ENCODE peak calls at places on chromosomes 16 and 17, in four cellular contexts. One of them, this sample, is unnamed.

GRCh38 chr17:48335858-48336500 is 94.0 kb downstream of the SKAP1 start:
- DNase-seq in neural crest cell: no peak
- DNase-seq in Peyer's patch: no peak
- DNase-seq in A549: peak; percentile 35
- DNase-seq in this sample: no peak

GRCh38 chr16:78628526-78628925 is 529.1 kb downstream of the WWOX start:
- DNase-seq in neural crest cell: no peak
- DNase-seq in Peyer's patch: no peak
- DNase-seq in A549: no peak
- DNase-seq in this sample: no peak

GRCh38 chr17:50184057-50184456 is 17.4 kb downstream of the COL1A1 start:
- DNase-seq in neural crest cell: no peak
- DNase-seq in Peyer's patch: no peak
- DNase-seq in A549: no peak
- DNase-seq in this sample: no peak

GRCh38 chr16:79867425-79867997 is 267.0 kb upstream of the MAF start:
- DNase-seq in neural crest cell: no peak
- DNase-seq in Peyer's patch: no peak
- DNase-seq in A549: no peak
- DNase-seq in this sample: no peak

GRCh38 chr17:30556374-30557332 is 79.4 kb downstream of the GOSR1 start:
- DNase-seq in neural crest cell: no peak
- DNase-seq in Peyer's patch: no peak
- DNase-seq in A549: no peak
- DNase-seq in this sample: no peak

GRCh38 chr17:42118545-42118944 is 2.6 kb downstream of the KAT2A start:
- DNase-seq in neural crest cell: no peak
- DNase-seq in Peyer's patch: peak; percentile 70
- DNase-seq in A549: peak; percentile 84
- DNase-seq in this sample: no peak

GRCh38 chr16:89920723-89921122 is 2.1 kb downstream of the MC1R start:
- DNase-seq in neural crest cell: no peak
- DNase-seq in Peyer's patch: no peak
- DNase-seq in A549: no peak
- DNase-seq in this sample: no peak

GRCh38 chr16:46845952-46846351 is 15.0 kb upstream of the C16orf87 start:
- DNase-seq in neural crest cell: no peak
- DNase-seq in Peyer's patch: no peak
- DNase-seq in A549: no peak
- DNase-seq in this sample: no peak

GRCh38 chr16:66387817-66388332 is 21.4 kb downstream of the CDH5 start:
- DNase-seq in neural crest cell: no peak
- DNase-seq in Peyer's patch: peak; percentile 11
- DNase-seq in A549: no peak
- DNase-seq in this sample: no peak

GRCh38 chr17:48630009-48630924 is 4.1 kb upstream of the HOXB9 start:
- DNase-seq in neural crest cell: no peak
- DNase-seq in Peyer's patch: no peak
- DNase-seq in A549: no peak
- DNase-seq in this sample: no peak

GRCh38 chr17:21003007-21003621 is 39.7 kb downstream of the USP22 start:
- DNase-seq in neural crest cell: no peak
- DNase-seq in Peyer's patch: no peak
- DNase-seq in A549: no peak
- DNase-seq in this sample: no peak

GRCh38 chr17:34979650-34980352 is 511 bp upstream of the LIG3 start:
- DNase-seq in neural crest cell: no peak
- DNase-seq in Peyer's patch: no peak
- DNase-seq in A549: no peak
- DNase-seq in this sample: no peak

GRCh38 chr17:69363488-69364210 is 36.7 kb upstream of the ABCA5 start:
- DNase-seq in neural crest cell: no peak
- DNase-seq in Peyer's patch: no peak
- DNase-seq in A549: no peak
- DNase-seq in this sample: no peak

GRCh38 chr17:81703747-81704654 is 834 bp downstream of the MRPL12 start:
- DNase-seq in neural crest cell: no peak
- DNase-seq in Peyer's patch: no peak
- DNase-seq in A549: no peak
- DNase-seq in this sample: no peak

GRCh38 chr17:9028632-9029570 is 7.6 kb downstream of the NTN1 start:
- DNase-seq in neural crest cell: no peak
- DNase-seq in Peyer's patch: no peak
- DNase-seq in A549: no peak
- DNase-seq in this sample: no peak

GRCh38 chr17:50626037-50626574 is 8.6 kb upstream of the ABCC3 start:
- DNase-seq in neural crest cell: peak; percentile 75
- DNase-seq in Peyer's patch: peak; percentile 82
- DNase-seq in A549: peak; percentile 88
- DNase-seq in this sample: peak; percentile 68

GRCh38 chr17:83200231-83200699 is 120.9 kb downstream of the METRNL start:
- DNase-seq in neural crest cell: no peak
- DNase-seq in Peyer's patch: peak; percentile 82
- DNase-seq in A549: no peak
- DNase-seq in this sample: no peak

GRCh38 chr16:85648070-85648714 is 35.1 kb downstream of the GSE1 start:
- DNase-seq in neural crest cell: no peak
- DNase-seq in Peyer's patch: no peak
- DNase-seq in A549: no peak
- DNase-seq in this sample: no peak

GRCh38 chr17:49968380-49969133 is 433 bp upstream of the DLX4 start:
- DNase-seq in neural crest cell: peak; percentile 56
- DNase-seq in Peyer's patch: peak; percentile 73
- DNase-seq in A549: peak; percentile 95
- DNase-seq in this sample: peak; percentile 56

GRCh38 chr16:14407786-14408399 is 222.2 kb downstream of the PARN start:
- DNase-seq in neural crest cell: no peak
- DNase-seq in Peyer's patch: no peak
- DNase-seq in A549: no peak
- DNase-seq in this sample: no peak

GRCh38 chr16:34802396-34802795 is 1343.0 kb downstream of the TP53TG3F start:
- DNase-seq in neural crest cell: no peak
- DNase-seq in Peyer's patch: no peak
- DNase-seq in A549: no peak
- DNase-seq in this sample: no peak

GRCh38 chr17:8048736-8049135 is 9.9 kb downstream of the ALOX15B start:
- DNase-seq in neural crest cell: no peak
- DNase-seq in Peyer's patch: no peak
- DNase-seq in A549: no peak
- DNase-seq in this sample: no peak

GRCh38 chr17:40442392-40443195 is 656 bp upstream of the IGFBP4 start:
- DNase-seq in neural crest cell: no peak
- DNase-seq in Peyer's patch: peak; percentile 58
- DNase-seq in A549: peak; percentile 82
- DNase-seq in this sample: no peak

GRCh38 chr17:77392376-77393273 is 251.9 kb downstream of the SEC14L1 start:
- DNase-seq in neural crest cell: no peak
- DNase-seq in Peyer's patch: peak; percentile 83
- DNase-seq in A549: peak; percentile 73
- DNase-seq in this sample: no peak

DNA sequence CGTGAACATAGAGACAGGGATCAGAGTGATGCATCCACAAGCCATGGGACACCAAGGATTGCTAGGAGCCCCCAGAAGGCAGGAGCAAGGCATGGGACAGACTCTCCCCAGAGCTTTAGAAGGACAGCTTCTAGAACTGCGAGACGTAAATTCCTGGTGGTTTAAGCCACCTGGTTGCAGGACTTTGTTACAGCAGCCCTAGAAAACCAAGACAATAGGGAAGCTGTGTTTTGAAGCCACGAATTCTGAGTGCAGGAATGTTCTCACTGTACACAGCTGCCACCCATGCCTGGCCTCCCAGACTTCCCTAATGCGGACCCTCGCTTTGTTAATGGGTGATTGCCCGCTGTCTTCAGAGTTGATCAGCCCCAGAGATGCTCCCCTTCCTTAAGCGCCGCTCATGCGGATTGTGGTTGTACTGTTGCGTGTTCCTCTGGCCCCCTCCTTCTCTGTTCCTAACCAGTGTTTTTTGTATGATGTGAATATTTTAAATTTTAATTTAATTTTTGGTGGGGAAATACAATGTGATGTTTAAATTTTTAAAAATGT is 177.1 kb downstream of the MSI2 start:
- DNase-seq in neural crest cell: no peak
- DNase-seq in Peyer's patch: no peak
- DNase-seq in A549: no peak
- DNase-seq in this sample: no peak
- TF ChIP-seq CTCF in neural crest cell: no peak
- TF ChIP-seq CTCF in Peyer's patch: no peak
- TF ChIP-seq CTCF in A549: no peak
- TF ChIP-seq CTCF in this sample: no peak

GRCh38 chr16:20002936-20003335 is 70.8 kb downstream of the GPR139 start:
- DNase-seq in neural crest cell: no peak
- DNase-seq in Peyer's patch: no peak
- DNase-seq in A549: no peak
- DNase-seq in this sample: no peak

GRCh38 chr16:20001856-20002707 is 71.6 kb downstream of the GPR139 start:
- DNase-seq in neural crest cell: no peak
- DNase-seq in Peyer's patch: peak; percentile 57
- DNase-seq in A549: no peak
- DNase-seq in this sample: no peak

DNA sequence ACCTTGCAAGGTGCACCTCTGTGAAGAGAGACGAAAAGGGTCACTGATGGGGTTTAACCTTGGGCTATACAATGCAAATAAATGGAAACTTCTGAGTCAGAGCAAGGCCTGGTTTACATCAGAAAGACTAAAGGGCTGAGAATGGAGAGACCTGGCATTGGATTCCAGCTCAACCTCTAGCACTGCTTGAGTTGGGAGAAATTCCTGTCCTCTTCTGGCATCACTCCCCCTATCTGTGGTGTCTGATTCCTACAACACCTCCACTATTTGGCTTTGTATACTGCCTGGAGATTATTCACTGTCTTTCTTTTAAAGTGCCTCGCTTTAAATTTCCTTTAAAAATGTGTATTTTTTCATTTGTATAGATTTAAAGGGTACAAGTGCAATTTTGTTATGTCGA is 68.8 kb downstream of the GPR139 start:
- DNase-seq in neural crest cell: no peak
- DNase-seq in Peyer's patch: no peak
- DNase-seq in A549: no peak
- DNase-seq in this sample: no peak
- TF ChIP-seq CTCF in neural crest cell: peak; percentile 25
- TF ChIP-seq CTCF in Peyer's patch: no peak
- TF ChIP-seq CTCF in A549: no peak
- TF ChIP-seq CTCF in this sample: peak; percentile 28

GRCh38 chr16:24286713-24287405 is 30.7 kb downstream of the CACNG3 start:
- DNase-seq in neural crest cell: no peak
- DNase-seq in Peyer's patch: no peak
- DNase-seq in A549: no peak
- DNase-seq in this sample: no peak

GRCh38 chr16:24279982-24280381 is 23.8 kb downstream of the CACNG3 start:
- DNase-seq in neural crest cell: no peak
- DNase-seq in Peyer's patch: no peak
- DNase-seq in A549: no peak
- DNase-seq in this sample: no peak

GRCh38 chr16:24282129-24282528 is 26.0 kb downstream of the CACNG3 start:
- DNase-seq in neural crest cell: no peak
- DNase-seq in Peyer's patch: no peak
- DNase-seq in A549: no peak
- DNase-seq in this sample: no peak

GRCh38 chr16:24281466-24281865 is 25.3 kb downstream of the CACNG3 start:
- DNase-seq in neural crest cell: no peak
- DNase-seq in Peyer's patch: no peak
- DNase-seq in A549: no peak
- DNase-seq in this sample: no peak
- TF ChIP-seq CTCF in neural crest cell: no peak
- TF ChIP-seq CTCF in Peyer's patch: no peak
- TF ChIP-seq CTCF in A549: no peak
- TF ChIP-seq CTCF in this sample: no peak

DNA sequence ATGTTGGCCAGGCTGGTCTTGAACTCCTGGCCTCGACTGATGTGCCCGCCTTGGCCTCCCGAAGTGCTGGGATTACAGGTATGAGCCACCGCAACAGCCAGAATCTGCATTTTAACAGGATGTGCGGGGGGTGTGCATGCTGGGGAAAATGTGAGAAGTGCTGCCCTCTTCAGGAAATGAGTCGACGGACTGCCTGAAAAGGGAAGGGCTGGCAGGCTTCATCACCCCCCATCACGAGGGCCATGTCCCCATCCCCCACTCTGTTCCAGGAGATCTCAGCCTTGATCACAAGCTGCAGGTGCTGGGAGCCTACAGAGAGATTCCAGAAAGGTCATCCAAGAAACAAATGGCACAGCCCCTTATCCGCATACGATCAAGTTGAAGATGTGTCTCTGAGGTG is 195.3 kb upstream of the RPL38 start:
- DNase-seq in neural crest cell: peak; percentile 22
- DNase-seq in Peyer's patch: no peak
- DNase-seq in A549: peak; percentile 63
- DNase-seq in this sample: no peak
- TF ChIP-seq CTCF in neural crest cell: peak; percentile 46
- TF ChIP-seq CTCF in Peyer's patch: no peak
- TF ChIP-seq CTCF in A549: peak; percentile 43
- TF ChIP-seq CTCF in this sample: peak; percentile 27

DNA sequence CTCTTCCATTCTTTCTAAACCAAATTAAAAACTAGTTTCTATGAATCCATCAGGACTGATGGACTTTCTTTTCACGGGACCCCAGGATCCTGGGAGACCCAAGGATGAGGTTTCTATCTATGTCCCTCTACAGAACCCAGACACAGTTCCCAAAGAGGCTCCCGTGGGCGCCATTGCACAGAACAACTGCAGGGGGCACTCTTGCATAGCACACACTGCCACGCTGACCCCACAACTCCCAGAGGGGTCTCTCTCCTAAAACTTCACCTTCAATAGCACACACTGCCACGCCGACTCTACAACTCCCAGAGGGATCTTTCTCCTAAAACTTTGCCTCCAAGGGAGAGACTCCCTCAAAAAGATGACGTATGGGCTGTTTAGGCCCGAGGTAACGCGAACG is 9.0 kb downstream of the ABR start:
- DNase-seq in neural crest cell: no peak
- DNase-seq in Peyer's patch: no peak
- DNase-seq in A549: no peak
- DNase-seq in this sample: no peak
- TF ChIP-seq CTCF in neural crest cell: peak; percentile 40
- TF ChIP-seq CTCF in Peyer's patch: no peak
- TF ChIP-seq CTCF in A549: peak; percentile 26
- TF ChIP-seq CTCF in this sample: peak; percentile 25

GRCh38 chr17:12085076-12085949 is 64.6 kb downstream of the MAP2K4 start:
- DNase-seq in neural crest cell: no peak
- DNase-seq in Peyer's patch: no peak
- DNase-seq in A549: no peak
- DNase-seq in this sample: no peak
- TF ChIP-seq CTCF in neural crest cell: no peak
- TF ChIP-seq CTCF in Peyer's patch: no peak
- TF ChIP-seq CTCF in A549: no peak
- TF ChIP-seq CTCF in this sample: no peak

This sample was measured in progenitor cell of endocrine pancreas.